ENCODE peak calls at places on chromosomes 16 and 17, in six cellular contexts. D, M, F, J, B and C are unnamed samples.

GRCh38 chr17:55433029-55433628 is 11.5 kb upstream of the MMD start:
- DNase-seq in J (no peak), D (no peak), B (no peak), F (no peak), M (peak; percentile 85), C (no peak)

GRCh38 chr17:70172449-70172848 is 3.1 kb downstream of the KCNJ2 start:
- DNase-seq in D (no peak), M (no peak), J (no peak), B (no peak), F (no peak), C (no peak)

GRCh38 chr16:88119881-88120280 is 168.6 kb downstream of the BANP start:
- DNase-seq in F (no peak), M (no peak), J (no peak), D (no peak), B (no peak), C (no peak)

GRCh38 chr17:51263001-51263400 is 2.7 kb downstream of the UTP18 start:
- DNase-seq in M (no peak), F (no peak), J (no peak), B (no peak), D (no peak), C (no peak)

GRCh38 chr16:74035816-74036215 is 260.8 kb upstream of the PSMD7 start:
- DNase-seq in D (no peak), J (no peak), F (no peak), M (peak; percentile 25), B (no peak), C (no peak)

GRCh38 chr16:1941162-1941923 is 1.7 kb downstream of the MSRB1 start:
- DNase-seq in B (no peak), F (no peak), J (no peak), D (no peak), M (no peak), C (no peak)

GRCh38 chr16:4918790-4919210 is 18.1 kb downstream of the PPL start:
- DNase-seq in J (no peak), M (no peak), D (no peak), B (peak; percentile 67), F (no peak), C (no peak)

GRCh38 chr16:84194470-84195200 is 3.7 kb downstream of the ADAD2 start:
- DNase-seq in D (no peak), M (no peak), F (no peak), J (no peak), B (no peak), C (no peak)

GRCh38 chr16:10318798-10319500 is 66.9 kb upstream of the ATF7IP2 start:
- DNase-seq in J (no peak), F (no peak), B (no peak), D (no peak), M (no peak), C (no peak)

GRCh38 chr16:88747588-88748301 is 37.3 kb downstream of the PIEZO1 start:
- DNase-seq in M (peak; percentile 88), B (peak; percentile 36), D (no peak), F (peak; percentile 46), J (no peak), C (no peak)

GRCh38 chr16:7392206-7392605 is 59.6 kb downstream of the RBFOX1 start:
- DNase-seq in F (no peak), B (no peak), J (no peak), D (no peak), M (no peak), C (no peak)

GRCh38 chr17:6681671-6682070 is 30.1 kb downstream of the C17orf100 start:
- DNase-seq in F (no peak), B (no peak), D (no peak), J (no peak), M (no peak), C (no peak)

GRCh38 chr17:73474370-73474988 is 162.7 kb upstream of the CDC42EP4 start:
- DNase-seq in D (no peak), B (peak; percentile 79), J (no peak), F (no peak), M (peak; percentile 60), C (peak; percentile 73)

GRCh38 chr16:20868890-20869289 is 31.3 kb downstream of the DCUN1D3 start:
- DNase-seq in F (no peak), J (no peak), B (peak; percentile 91), D (no peak), M (peak; percentile 45), C (peak; percentile 96)

GRCh38 chr17:80918731-80919130 is 72.9 kb upstream of the CHMP6 start:
- DNase-seq in D (no peak), B (no peak), F (no peak), M (no peak), J (no peak), C (peak; percentile 55)

DNA sequence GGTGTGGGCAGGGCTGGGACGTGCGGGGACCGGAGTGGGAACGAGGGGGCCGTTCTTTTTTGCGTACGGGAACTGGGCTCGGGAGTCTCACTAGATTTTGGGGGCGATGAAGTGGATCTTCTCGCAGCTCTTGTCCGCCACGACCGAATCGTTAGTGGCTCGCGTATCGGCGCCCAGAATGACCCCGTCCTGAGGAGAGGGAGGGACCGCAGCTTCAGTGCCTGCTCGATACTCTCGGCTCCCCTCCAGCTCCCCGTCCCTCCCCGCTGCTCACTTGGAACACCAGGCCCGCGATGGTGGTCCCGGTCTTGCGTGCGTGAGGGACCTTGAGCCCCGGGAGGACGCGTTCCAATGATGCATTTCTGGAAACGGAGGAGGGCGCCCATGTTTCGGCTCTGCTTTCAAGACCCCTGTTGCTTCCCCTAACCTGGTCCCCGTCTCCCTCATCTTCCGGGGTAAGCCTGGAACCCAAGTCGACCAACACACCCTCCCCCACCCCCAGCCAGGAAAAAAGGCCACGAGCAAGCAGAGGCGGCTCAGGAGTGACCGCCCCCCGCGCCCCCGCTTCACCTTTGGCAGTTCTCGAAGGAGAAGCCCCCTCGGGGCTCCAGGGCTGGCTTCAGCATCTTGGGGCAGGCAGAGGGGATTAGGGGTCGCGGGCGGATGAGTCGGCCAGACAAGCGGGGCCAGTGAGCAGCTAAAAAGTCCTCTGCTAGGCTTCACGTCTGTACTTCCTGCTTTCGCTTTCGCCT is at the start of gene PSMB10:
- DNase-seq in J (no peak), M (no peak), F (no peak), B (peak; percentile 41), D (no peak), C (peak; percentile 87)
- TF ChIP-seq POLR2A in J (no peak), M (no peak), F (no peak), B (peak; percentile 40), D (peak; percentile 75), C (peak; percentile 46)

GRCh38 chr17:66094727-66095126 is 97.2 kb downstream of the CEP112 start:
- DNase-seq in F (no peak), J (no peak), M (no peak), B (no peak), D (no peak), C (no peak)

DNA sequence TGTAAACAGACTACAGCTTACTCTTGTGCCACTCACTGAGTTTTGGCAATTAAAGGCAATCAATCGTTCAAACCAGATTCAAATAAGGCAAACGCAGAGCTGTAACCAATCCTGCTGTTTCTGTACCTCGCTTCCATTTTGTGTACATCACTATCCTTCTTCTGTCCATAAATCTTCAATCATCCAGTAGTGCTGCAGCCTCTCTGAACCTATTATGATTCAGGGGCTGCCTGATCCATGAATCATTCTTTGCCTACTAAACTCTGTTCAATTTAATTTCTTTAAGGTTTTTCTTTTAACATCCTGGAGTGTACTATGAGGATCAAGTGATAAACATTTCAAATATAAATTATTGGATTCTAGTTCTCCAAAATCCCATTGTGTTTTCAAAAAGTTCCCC is 93.9 kb downstream of the CEP112 start:
- DNase-seq in D (no peak), J (no peak), B (no peak), M (no peak), F (no peak), C (no peak)
- TF ChIP-seq EP300 in D (no peak), J (no peak), B (no peak), M (no peak), F (no peak), C (no peak)

DNA sequence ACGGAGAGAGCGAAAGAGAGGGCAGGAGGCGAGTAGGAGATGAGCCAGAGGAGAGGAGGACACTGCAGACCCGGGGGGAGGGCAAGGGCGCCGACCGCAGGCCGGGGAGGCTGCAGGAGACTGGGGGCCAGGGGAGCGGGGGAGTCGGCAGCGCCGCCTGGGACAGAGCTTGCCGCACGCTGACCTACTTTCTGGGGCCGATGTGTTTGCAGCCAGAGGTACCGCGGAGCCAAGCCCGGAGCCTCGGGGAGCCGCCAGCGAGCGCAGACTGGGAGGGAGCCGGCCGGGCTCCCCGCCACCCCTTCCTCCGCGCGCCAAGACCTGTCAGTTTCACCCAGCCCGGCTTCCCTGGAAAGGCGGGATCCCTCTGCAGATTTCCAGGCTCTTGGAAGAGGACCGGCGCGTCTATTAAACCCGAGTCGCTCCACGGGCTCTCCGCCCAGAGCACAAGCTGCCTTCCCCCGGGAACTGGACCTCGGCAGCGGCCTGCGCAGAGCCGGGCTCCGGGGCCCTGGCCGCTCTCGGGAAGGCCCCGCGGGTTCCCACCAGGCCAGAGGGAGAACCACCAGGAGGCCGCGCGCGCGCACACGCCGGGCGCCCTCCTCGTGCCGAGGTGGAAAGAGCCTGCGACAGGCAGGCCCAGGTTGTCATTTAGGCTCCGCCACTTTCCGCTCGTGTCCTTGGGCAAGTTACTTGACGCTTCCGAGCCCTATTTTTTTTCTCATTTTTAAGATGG is 74.5 kb downstream of the CMC2 start:
- DNase-seq in D (no peak), M (peak; percentile 71), B (peak; percentile 59), F (peak; percentile 33), J (peak; percentile 92), C (peak; percentile 92)
- TF ChIP-seq POLR2A in D (no peak), M (no peak), B (no peak), F (no peak), J (no peak), C (no peak)

GRCh38 chr16:57156351-57156703 is 29.5 kb downstream of the PSME3IP1 start:
- DNase-seq in B (no peak), M (no peak), J (no peak), D (no peak), F (no peak), C (no peak)
- TF ChIP-seq EP300 in B (no peak), M (no peak), J (no peak), D (no peak), F (no peak), C (no peak)

GRCh38 chr16:85687651-85688471 is 893 bp downstream of the GINS2 start:
- DNase-seq in J (no peak), M (no peak), D (no peak), F (no peak), B (no peak), C (no peak)

GRCh38 chr16:85689950-85690320 is 1.2 kb upstream of the GINS2 start:
- DNase-seq in B (no peak), M (no peak), J (no peak), F (no peak), D (no peak), C (no peak)

GRCh38 chr16:85686912-85687591 is 1.7 kb downstream of the GINS2 start:
- DNase-seq in J (no peak), D (no peak), M (no peak), B (no peak), F (no peak), C (no peak)

GRCh38 chr16:85689285-85689949 is 663 bp upstream of the GINS2 start:
- DNase-seq in B (peak; percentile 33), M (no peak), J (no peak), F (no peak), D (no peak), C (no peak)

DNA sequence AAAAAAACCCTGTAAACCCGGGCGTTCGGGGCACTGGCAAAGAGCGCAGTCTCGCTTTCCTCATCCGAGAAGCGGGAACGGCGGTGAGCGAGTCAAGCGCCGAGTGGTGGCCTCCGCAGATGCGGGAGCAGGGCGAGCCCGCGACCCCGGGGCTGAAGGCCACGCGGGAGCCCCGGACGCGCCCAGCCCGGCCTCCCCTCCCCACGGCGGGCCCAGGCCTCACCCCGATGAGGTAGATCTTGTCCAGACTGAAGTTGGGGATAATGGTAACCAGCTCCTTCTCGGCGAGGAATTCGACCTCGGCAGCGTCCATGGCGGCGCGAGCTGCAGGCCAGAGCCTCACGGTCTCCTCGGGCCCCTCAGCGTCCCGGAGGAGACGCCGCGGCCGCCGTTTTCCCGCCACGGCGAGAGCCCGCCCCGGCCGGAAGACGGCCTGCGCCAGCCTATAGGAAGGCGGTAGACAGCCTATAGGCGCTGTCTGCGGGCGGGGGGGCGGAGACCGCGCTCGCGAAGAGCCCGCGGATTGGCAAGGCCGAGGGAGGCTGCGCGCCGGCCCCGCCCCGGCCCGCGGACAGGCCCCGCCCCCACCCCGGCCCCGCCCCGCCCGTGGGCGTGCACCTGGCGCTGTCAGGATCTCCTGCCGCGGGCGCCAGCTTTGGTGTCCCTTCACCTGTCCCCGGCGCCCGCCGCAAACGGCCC is at the start of gene GINS2:
- DNase-seq in F (peak; percentile 60), D (peak; percentile 44), M (peak; percentile 91), J (peak; percentile 93), B (peak; percentile 93), C (peak; percentile 95)
- TF ChIP-seq POLR2A in F (peak; percentile 74), D (peak; percentile 84), M (no peak), J (no peak), B (no peak), C (no peak)